ENCODE peak calls at places on chromosomes 13 and 19, in seven cellular contexts. P, Z, K, A, V, W and F are unnamed samples. For H3K36me3, the result is how much of the 10 kb centered on the place peaks cover.

GRCh38 chr13:105598551-105598950 is 936.9 kb downstream of the EFNB2 start:
- DNase-seq in W (no peak), K (no peak), P (no peak), A (no peak), V (no peak), Z (no peak), F (no peak)

GRCh38 chr13:109500146-109500773 is 286.1 kb downstream of the IRS2 start:
- DNase-seq in W (no peak), Z (no peak), V (no peak), K (no peak), P (no peak), A (no peak), F (no peak)

GRCh38 chr13:106617561-106617960 is 49.6 kb upstream of the ARGLU1 start:
- DNase-seq in V (no peak), W (no peak), A (no peak), Z (no peak), P (no peak), K (no peak), F (no peak)

GRCh38 chr19:28972144-28972543 is 240.8 kb downstream of the UQCRFS1 start:
- DNase-seq in W (no peak), V (no peak), K (no peak), A (no peak), P (no peak), Z (no peak), F (no peak)

GRCh38 chr19:29660835-29661234 is 4.4 kb upstream of the PLEKHF1 start:
- DNase-seq in A (no peak), W (no peak), P (no peak), Z (no peak), K (no peak), V (no peak), F (no peak)

GRCh38 chr19:15210323-15210774 is 9.6 kb upstream of the NOTCH3 start:
- DNase-seq in P (peak), V (no peak), K (no peak), A (peak), W (peak), Z (no peak), F (peak)

GRCh38 chr13:50116430-50116973 is 101.3 kb downstream of the KCNRG start:
- DNase-seq in P (no peak), W (no peak), V (no peak), Z (no peak), A (no peak), K (no peak), F (no peak)

GRCh38 chr19:42185281-42185680 is 32.2 kb downstream of the DEDD2 start:
- DNase-seq in A (no peak), K (no peak), Z (no peak), P (no peak), W (no peak), V (no peak), F (no peak)

GRCh38 chr13:98390086-98390697 is 186.7 kb downstream of the STK24 start:
- DNase-seq in W (no peak), K (no peak), Z (no peak), P (no peak), V (no peak), A (no peak), F (no peak)

GRCh38 chr19:10919352-10920287 is 8.8 kb downstream of the YIPF2 start:
- DNase-seq in Z (no peak), V (no peak), P (no peak), K (no peak), A (no peak), W (peak), F (no peak)

GRCh38 chr19:10920781-10921180 is 7.7 kb downstream of the YIPF2 start:
- DNase-seq in W (no peak), P (no peak), A (no peak), K (no peak), Z (no peak), V (peak), F (peak)

GRCh38 chr19:10921909-10922637 is 6.4 kb downstream of the YIPF2 start:
- DNase-seq in W (no peak), P (no peak), Z (no peak), K (no peak), A (no peak), V (no peak), F (peak)

GRCh38 chr19:10921199-10921879 is 7.1 kb downstream of the YIPF2 start:
- DNase-seq in W (no peak), Z (no peak), A (no peak), K (no peak), P (no peak), V (no peak), F (no peak)

GRCh38 chr19:10920288-10920655 is 8.2 kb downstream of the YIPF2 start:
- DNase-seq in K (no peak), W (no peak), A (no peak), P (no peak), V (no peak), Z (no peak), F (peak)
- TF ChIP-seq POLR2A in K (no peak), W (no peak), A (no peak), P (no peak), V (no peak), Z (no peak), F (no peak)

GRCh38 chr19:48854103-48854502 is 14.3 kb downstream of the PLEKHA4 start:
- DNase-seq in K (no peak), P (no peak), A (no peak), Z (no peak), W (no peak), V (no peak), F (no peak)

GRCh38 chr19:48856921-48857320 is 11.5 kb downstream of the PLEKHA4 start:
- DNase-seq in P (no peak), Z (no peak), K (no peak), V (no peak), W (no peak), A (no peak), F (no peak)

GRCh38 chr19:48853483-48853882 is 14.9 kb downstream of the PLEKHA4 start:
- DNase-seq in A (no peak), K (no peak), Z (no peak), P (no peak), W (no peak), V (no peak), F (no peak)

DNA sequence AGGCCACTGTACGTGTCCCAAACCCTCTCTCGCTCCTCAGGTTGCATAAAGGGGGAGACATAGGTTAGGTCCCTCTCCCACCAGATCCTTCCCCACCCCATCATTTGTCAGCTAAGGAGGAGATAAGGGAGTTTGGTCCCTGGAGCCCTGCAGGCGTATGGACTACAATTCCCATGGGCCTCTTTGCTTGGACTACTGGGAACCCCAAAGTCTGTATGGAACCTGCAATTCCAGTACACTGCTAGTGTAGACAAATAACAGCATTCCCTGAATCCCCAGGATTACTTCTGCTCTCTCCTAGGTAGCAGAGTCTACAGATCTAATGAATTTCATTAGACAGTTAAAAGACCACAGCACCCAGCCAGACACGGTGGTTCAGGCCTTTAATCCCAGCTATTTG is 16.0 kb upstream of the HSD17B14 start:
- DNase-seq in P (no peak), K (no peak), V (no peak), W (no peak), Z (no peak), A (no peak), F (no peak)
- H3K4me3 ChIP-seq in P (no peak), K (no peak), V (no peak), W (no peak), Z (no peak), A (no peak), F (no peak)

DNA sequence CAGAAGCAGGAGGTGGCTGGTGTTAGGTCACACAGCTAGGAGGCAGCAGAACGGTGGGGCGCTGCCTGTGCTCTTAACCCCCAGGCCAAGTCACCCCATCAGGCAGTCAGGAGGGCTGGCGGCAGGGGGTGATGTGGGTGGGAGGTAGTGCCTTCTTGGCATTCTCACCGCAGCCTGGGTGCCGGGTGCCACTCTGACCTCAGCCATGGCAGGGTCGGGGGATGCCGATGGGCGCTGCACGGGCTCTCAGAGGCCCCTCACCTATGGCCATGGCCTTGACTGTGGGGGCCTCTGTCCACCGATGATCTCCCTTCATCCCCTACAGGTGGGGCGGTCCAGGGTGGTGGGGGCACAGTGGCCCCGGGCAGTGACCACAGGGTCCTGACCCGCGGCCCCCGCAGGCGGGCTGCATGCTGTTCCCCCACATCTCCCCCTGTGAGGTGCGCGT is 5.6 kb downstream of the PTOV1 start:
- DNase-seq in Z (no peak), A (no peak), K (no peak), W (no peak), V (no peak), P (no peak), F (no peak)
- H3K36me3 ChIP-seq in Z (under half), A (under half), K (under half), W (under half), V (under half), P (under half), F (under half)

DNA sequence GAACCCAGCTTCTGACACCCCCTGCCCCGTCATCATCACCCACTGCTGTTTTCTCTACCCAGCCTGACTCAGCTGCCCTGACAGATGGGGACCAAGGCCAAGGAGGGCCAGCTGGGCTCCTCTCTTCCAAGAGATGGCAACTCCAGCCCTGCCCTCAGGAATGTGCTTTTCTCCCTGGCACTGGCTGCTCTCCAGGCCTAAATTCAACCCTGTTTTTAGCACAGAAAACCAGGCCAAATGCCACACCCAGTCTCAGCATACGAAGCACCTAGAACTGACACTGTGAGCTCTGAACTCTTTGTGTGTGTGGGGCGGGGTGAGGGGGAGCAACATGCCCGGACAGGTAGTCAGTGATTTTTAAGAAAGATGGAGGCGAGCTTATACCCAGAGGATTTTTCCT is 23.4 kb upstream of the IGFL1 start:
- DNase-seq in A (no peak), K (no peak), V (no peak), W (peak), P (no peak), Z (no peak), F (peak)
- TF ChIP-seq POLR2A in A (no peak), K (no peak), V (no peak), W (no peak), P (no peak), Z (no peak), F (no peak)

DNA sequence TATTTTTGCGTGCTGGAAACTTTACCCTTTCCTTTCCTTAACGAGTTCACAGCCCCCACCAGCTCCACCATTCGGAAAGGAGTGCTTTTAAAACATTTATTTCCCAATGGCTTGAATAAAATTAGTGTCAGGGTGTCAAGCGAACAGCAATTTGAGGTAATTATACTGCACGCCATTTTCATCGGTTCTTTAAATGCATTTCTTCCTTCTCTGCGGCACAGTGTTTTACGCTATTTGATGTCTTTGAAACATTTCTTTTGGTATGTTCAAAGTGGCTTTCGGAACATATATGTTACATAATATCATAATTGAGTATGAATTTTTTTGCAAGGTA is 319 bp upstream of the SLITRK1 start:
- DNase-seq in P (no peak), V (no peak), Z (no peak), K (no peak), A (no peak), W (no peak), F (no peak)
- H3K4me3 ChIP-seq in P (no peak), V (no peak), Z (peak), K (no peak), A (no peak), W (no peak), F (no peak)

DNA sequence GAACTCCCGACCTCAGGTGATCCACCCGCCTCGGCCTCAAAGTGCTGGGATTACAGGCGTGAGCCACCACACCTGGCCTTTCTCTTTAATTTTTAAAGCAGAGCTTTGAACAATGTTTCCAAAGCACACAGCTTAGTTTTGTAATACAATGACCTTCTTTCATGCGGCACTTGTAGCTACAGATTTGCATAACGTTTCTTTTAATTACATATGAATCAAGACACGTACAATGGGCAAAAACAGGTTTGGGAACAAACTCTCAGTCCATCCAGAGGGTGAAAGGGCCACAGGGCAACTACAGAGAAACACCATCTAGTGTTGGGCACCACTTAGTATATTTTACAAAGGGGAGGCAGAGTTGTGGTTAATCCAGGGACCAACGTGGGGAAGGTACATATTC is 19.0 kb upstream of the S1PR4 start:
- DNase-seq in V (no peak), A (no peak), W (no peak), P (no peak), K (no peak), Z (no peak), F (no peak)
- H3K36me3 ChIP-seq in V (under half), A (under half), W (under half), P (under half), K (under half), Z (under half), F (under half)

GRCh38 chr19:18156841-18157464 is 4.0 kb downstream of the PIK3R2 start:
- DNase-seq in W (no peak), Z (no peak), P (peak), V (peak), A (peak), K (peak), F (peak)
- TF ChIP-seq POLR2A in W (no peak), Z (no peak), P (no peak), V (no peak), A (no peak), K (no peak), F (no peak)

DNA sequence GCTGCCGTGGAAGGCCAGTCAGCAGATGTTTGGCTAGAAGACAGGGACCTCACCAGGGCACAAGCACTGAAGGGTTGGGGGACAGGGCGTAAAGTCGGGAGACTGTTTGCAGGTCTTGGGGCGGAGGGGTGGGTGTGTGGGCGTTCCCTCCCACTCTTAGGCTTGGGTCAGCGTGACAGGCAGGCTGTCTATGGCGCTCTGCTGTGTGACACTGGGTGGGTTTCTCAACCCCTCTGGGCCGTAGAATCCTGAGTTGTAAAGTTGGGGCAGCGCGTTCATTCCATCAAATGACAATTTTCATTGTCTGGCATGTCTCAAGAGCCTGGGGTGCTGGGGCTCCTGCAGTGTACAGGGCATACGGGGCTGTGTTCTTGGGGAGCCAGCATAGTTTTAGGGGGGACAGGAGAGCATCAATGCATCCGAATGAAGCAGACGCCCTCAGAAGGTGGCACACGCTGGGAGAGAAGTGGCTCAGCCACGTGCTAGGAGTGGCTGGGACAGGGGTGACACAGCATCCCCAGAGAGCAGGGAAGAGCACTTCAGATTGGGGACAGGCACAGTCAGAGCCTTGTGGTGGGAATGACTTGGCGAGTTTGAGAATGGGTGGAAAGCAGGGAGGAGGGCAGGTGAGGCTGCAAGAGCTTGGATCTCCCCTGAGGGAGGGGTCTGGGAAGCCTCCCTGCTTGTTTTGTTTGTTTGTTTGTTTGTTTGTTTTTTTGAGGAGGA is 4.4 kb downstream of the CRTC1 start:
- DNase-seq in P (no peak), Z (no peak), A (no peak), K (no peak), W (no peak), V (no peak), F (no peak)
- H3K4me3 ChIP-seq in P (no peak), Z (no peak), A (no peak), K (no peak), W (no peak), V (no peak), F (no peak)

GRCh38 chr13:59879281-59879680 is 284.4 kb downstream of the DIAPH3 start:
- DNase-seq in A (no peak), W (no peak), V (no peak), K (no peak), P (no peak), Z (no peak), F (no peak)
- H3K36me3 ChIP-seq in A (under half), W (under half), V (under half), K (under half), P (under half), Z (under half), F (under half)